ENCODE peak calls at places on chromosomes 5 and 9, in four cellular contexts. S, Y, X and V are unnamed samples.

GRCh38 chr9:137168907-137169763 is 716 bp downstream of the LRRC26 start:
- DNase-seq in S (no peak), Y (no peak), X (no peak), V (peak; percentile 42)

GRCh38 chr9:133238272-133238850 is 29.3 kb upstream of the OBP2B start:
- DNase-seq in S (peak; percentile 94), Y (no peak), X (peak; percentile 94), V (peak; percentile 51)

GRCh38 chr9:14270358-14271077 is 43.4 kb downstream of the NFIB start:
- DNase-seq in S (no peak), Y (no peak), X (no peak), V (no peak)

GRCh38 chr5:87423755-87424154 is 11.0 kb upstream of the CCNH start:
- DNase-seq in S (no peak), Y (no peak), X (no peak), V (no peak)

GRCh38 chr5:149126898-149127297 is 14.4 kb upstream of the ABLIM3 start:
- DNase-seq in S (no peak), Y (peak; percentile 90), X (no peak), V (no peak)

GRCh38 chr9:130442746-130443455 is 1.9 kb upstream of the ASS1 start:
- DNase-seq in S (peak; percentile 18), Y (no peak), X (no peak), V (no peak)

GRCh38 chr5:11329676-11330075 is 568.6 kb upstream of the DAP start:
- DNase-seq in S (no peak), Y (no peak), X (no peak), V (no peak)

GRCh38 chr9:134616341-134616740 is 25.3 kb upstream of the COL5A1 start:
- DNase-seq in S (no peak), Y (no peak), X (no peak), V (no peak)

GRCh38 chr9:100602302-100602930 is 24.5 kb downstream of the CAVIN4 start:
- DNase-seq in S (no peak), Y (no peak), X (peak; percentile 50), V (peak; percentile 30)

GRCh38 chr5:57299945-57300344 is 126.1 kb downstream of the GPBP1 start:
- DNase-seq in S (no peak), Y (peak; percentile 57), X (no peak), V (no peak)

GRCh38 chr9:126589349-126589748 is 24.4 kb upstream of the LMX1B start:
- DNase-seq in S (no peak), Y (no peak), X (no peak), V (no peak)

GRCh38 chr9:86946712-86947145 is 577 bp downstream of the GAS1 start:
- DNase-seq in S (peak; percentile 77), Y (no peak), X (peak; percentile 66), V (peak; percentile 37)

DNA sequence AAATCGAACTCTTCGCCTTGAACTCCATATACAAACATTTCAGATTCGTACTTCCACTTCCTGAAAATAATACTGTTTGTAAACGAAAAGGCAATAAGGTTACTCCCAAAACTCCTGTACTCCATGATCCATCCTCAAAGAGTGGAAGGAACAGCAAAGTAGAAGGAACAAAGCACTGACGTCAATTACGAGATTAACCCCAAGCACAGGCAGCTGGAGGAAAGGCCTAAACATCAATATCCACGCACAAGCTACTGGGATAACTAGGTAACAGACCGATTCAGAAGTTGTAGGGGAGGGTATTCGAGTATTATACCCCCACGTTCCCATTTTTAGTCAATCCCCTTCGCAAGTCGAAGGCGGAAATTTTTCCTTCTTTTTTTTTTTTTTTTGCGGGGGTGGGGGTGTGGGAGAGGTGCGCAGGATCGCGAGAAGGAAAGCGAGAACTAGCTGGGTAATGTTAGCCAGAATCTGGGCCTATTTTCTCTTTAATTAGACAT is 955 bp downstream of the AFF4 start:
- DNase-seq in S (no peak), Y (no peak), X (peak; percentile 55), V (peak; percentile 70)
- TF ChIP-seq POLR2A in S (no peak), Y (no peak), X (no peak), V (no peak)

GRCh38 chr5:62785588-62785987 is 207.0 kb downstream of the LRRC70 start:
- DNase-seq in S (no peak), Y (no peak), X (no peak), V (no peak)

GRCh38 chr5:62791059-62791458 is 212.4 kb downstream of the LRRC70 start:
- DNase-seq in S (no peak), Y (no peak), X (no peak), V (peak; percentile 4)

GRCh38 chr5:62795912-62796311 is 217.3 kb downstream of the LRRC70 start:
- DNase-seq in S (no peak), Y (no peak), X (no peak), V (no peak)

GRCh38 chr5:62786099-62786498 is 207.5 kb downstream of the LRRC70 start:
- DNase-seq in S (no peak), Y (no peak), X (no peak), V (no peak)

GRCh38 chr5:62790348-62790747 is 211.7 kb downstream of the LRRC70 start:
- DNase-seq in S (no peak), Y (no peak), X (no peak), V (no peak)
- TF ChIP-seq POLR2A in S (no peak), Y (no peak), X (no peak), V (no peak)

DNA sequence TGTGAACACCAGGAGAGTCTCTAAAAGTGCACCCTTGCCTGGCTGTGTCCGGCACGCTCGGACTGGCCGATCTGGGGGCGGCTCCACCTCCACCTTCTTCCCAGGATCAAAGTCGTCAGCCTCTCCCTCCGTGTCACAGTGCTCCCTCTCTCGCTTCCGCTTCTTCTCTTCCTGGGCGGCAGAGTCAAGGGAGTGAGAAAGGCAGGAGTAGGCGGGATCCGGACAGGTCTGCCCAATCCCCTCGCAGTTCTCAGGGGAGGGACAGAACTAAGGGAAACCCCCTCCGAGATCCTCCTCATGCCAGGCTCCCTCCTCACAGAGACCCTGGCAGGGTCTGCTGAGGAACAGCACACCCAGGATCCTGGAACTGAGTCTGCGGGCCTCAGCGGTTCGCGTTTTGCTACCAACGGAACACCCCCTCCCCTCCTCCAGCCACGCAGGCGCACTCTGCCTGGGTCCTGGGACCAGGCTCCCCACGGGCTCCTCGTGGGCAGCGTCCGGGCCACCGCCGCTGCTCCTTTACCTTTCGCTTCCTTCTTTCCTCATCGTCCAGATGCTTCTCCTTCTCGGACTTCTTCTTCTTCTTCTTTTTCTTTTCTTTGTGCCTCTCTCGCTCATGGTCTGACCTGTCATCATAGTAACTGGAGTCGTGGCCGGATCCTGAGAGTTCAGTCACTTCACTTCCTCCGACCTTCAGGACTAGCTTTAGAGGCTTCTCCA is 1.3 kb downstream of the BRD9 start:
- DNase-seq in S (peak; percentile 31), Y (no peak), X (no peak), V (no peak)
- TF ChIP-seq POLR2A in S (no peak), Y (no peak), X (no peak), V (no peak)

GRCh38 chr9:37784640-37785483 is at the start of gene EXOSC3:
- DNase-seq in S (peak; percentile 93), Y (peak; percentile 97), X (peak; percentile 93), V (peak; percentile 94)
- TF ChIP-seq POLR2A in S (peak; percentile 70), Y (peak; percentile 39), X (peak; percentile 48), V (peak; percentile 96)